ENCODE peak calls at places on chromosomes 13 and 19, in seven cellular contexts. D is PC-9, R is upper lobe of right lung, A is aorta, E is esophagus muscularis mucosa, P is RWPE2, S is neural progenitor cell. B is an unnamed sample. For H3K27me3, the result is how much of the 10 kb centered on the place peaks cover.

GRCh38 chr13:37491661-37492060 is 106.9 kb downstream of the POSTN start:
- DNase-seq in E (no peak), S (no peak), P (no peak), D (no peak), R (no peak), A (no peak), B (no peak)

GRCh38 chr13:110523838-110524237 is 37.7 kb downstream of the RAB20 start:
- DNase-seq in A (no peak), R (no peak), D (no peak), S (no peak), E (no peak), P (no peak), B (no peak)

GRCh38 chr13:109809216-109809890 is 23.0 kb upstream of the IRS2 start:
- DNase-seq in D (no peak), E (peak), R (no peak), P (no peak), S (no peak), A (no peak), B (no peak)

GRCh38 chr19:45687599-45687998 is 4.2 kb downstream of the SNRPD2 start:
- DNase-seq in S (no peak), D (no peak), P (no peak), A (no peak), R (no peak), E (no peak), B (no peak)

GRCh38 chr19:17680235-17680722 is 7.9 kb downstream of the UNC13A start:
- DNase-seq in D (peak), P (no peak), R (peak), S (peak), E (no peak), A (peak), B (peak)

GRCh38 chr13:23579886-23580706 is 9.9 kb downstream of the TNFRSF19 start:
- DNase-seq in A (no peak), P (no peak), D (no peak), S (peak), R (no peak), E (no peak), B (peak)

GRCh38 chr13:99995503-99996176 is 14.1 kb downstream of the ZIC2 start:
- DNase-seq in E (no peak), D (no peak), R (no peak), P (no peak), A (no peak), S (peak), B (peak)

GRCh38 chr19:38617764-38618589 is at the start of gene MAP4K1:
- DNase-seq in D (no peak), R (peak), A (peak), P (no peak), E (no peak), S (peak), B (peak)

GRCh38 chr19:44750713-44751112 is 2.2 kb downstream of the BCL3 start:
- DNase-seq in A (no peak), D (no peak), P (no peak), E (no peak), R (no peak), S (no peak), B (no peak)

GRCh38 chr19:44303976-44304568 is 753 bp downstream of the ZNF235 start:
- DNase-seq in R (no peak), S (peak), P (no peak), D (no peak), A (no peak), E (no peak), B (peak)

GRCh38 chr19:19540707-19541515 is 2.8 kb downstream of the CILP2 start:
- DNase-seq in A (peak), D (peak), E (no peak), S (peak), R (peak), P (peak), B (peak)

GRCh38 chr19:7115721-7116120 is 46.2 kb downstream of the ZNF557 start:
- DNase-seq in P (no peak), S (no peak), R (no peak), D (no peak), A (no peak), E (no peak), B (no peak)

GRCh38 chr13:111292710-111293485 is 27.5 kb upstream of the TEX29 start:
- DNase-seq in A (no peak), E (no peak), D (no peak), P (no peak), S (no peak), R (no peak), B (no peak)

GRCh38 chr19:32519023-32519422 is 62.0 kb upstream of the PDCD5 start:
- DNase-seq in R (no peak), S (no peak), P (no peak), D (no peak), A (no peak), E (peak), B (peak)

GRCh38 chr13:73366241-73366640 is 307.4 kb downstream of the KLF5 start:
- DNase-seq in D (no peak), A (no peak), R (no peak), E (no peak), S (no peak), P (no peak), B (no peak)

GRCh38 chr13:31331051-31331450 is 131.3 kb downstream of the B3GLCT start:
- DNase-seq in D (no peak), P (no peak), E (peak), A (no peak), R (no peak), S (no peak), B (no peak)

GRCh38 chr19:16559896-16560295 is 12.3 kb downstream of the SLC35E1 start:
- DNase-seq in S (no peak), R (no peak), D (no peak), P (no peak), A (no peak), E (no peak), B (no peak)

GRCh38 chr19:28710278-28710677 is 502.7 kb downstream of the UQCRFS1 start:
- DNase-seq in R (no peak), P (no peak), D (peak), E (no peak), S (peak), A (no peak), B (peak)

GRCh38 chr13:36713842-36714241 is 40.0 kb downstream of the SERTM1 start:
- DNase-seq in S (no peak), P (no peak), E (no peak), A (no peak), R (no peak), D (no peak), B (no peak)

GRCh38 chr19:40433391-40434216 is 7.8 kb upstream of the SERTAD1 start:
- DNase-seq in D (peak), P (peak), E (no peak), R (peak), S (peak), A (peak), B (peak)

GRCh38 chr13:23631676-23632622 is 61.7 kb downstream of the TNFRSF19 start:
- DNase-seq in S (peak), E (no peak), D (no peak), P (no peak), R (no peak), A (no peak), B (no peak)

GRCh38 chr13:113647351-113648217 is 10.4 kb downstream of the ATP4B start:
- DNase-seq in E (no peak), R (peak), D (peak), P (peak), A (peak), S (no peak), B (no peak)

GRCh38 chr13:54949735-54950134 is 1921.1 kb downstream of the OLFM4 start:
- DNase-seq in A (no peak), S (no peak), D (no peak), E (no peak), P (no peak), R (no peak), B (no peak)

GRCh38 chr19:19171110-19171672 is 1.1 kb upstream of the MEF2B start:
- DNase-seq in P (no peak), A (no peak), E (no peak), R (no peak), D (no peak), S (no peak), B (no peak)

GRCh38 chr13:34246511-34246910 is 428.6 kb downstream of the RFC3 start:
- DNase-seq in S (no peak), E (no peak), D (peak), P (no peak), A (no peak), R (no peak), B (no peak)

GRCh38 chr19:3979674-3980352 is 5.5 kb downstream of the EEF2 start:
- DNase-seq in S (no peak), D (no peak), R (no peak), E (no peak), A (no peak), P (no peak), B (no peak)

GRCh38 chr19:51000981-51001380 is 423 bp downstream of the KLK8 start:
- DNase-seq in A (no peak), E (no peak), D (peak), P (no peak), R (no peak), S (peak), B (no peak)

GRCh38 chr19:33085570-33086128 is 4.7 kb downstream of the GPATCH1 start:
- DNase-seq in D (no peak), S (no peak), R (no peak), E (no peak), A (no peak), P (no peak), B (no peak)

GRCh38 chr19:14052470-14052869 is 9.4 kb downstream of the PALM3 start:
- DNase-seq in D (no peak), S (no peak), R (no peak), E (no peak), P (no peak), A (no peak), B (no peak)

GRCh38 chr19:54325194-54325621 is 12.2 kb upstream of the LILRA5 start:
- DNase-seq in D (no peak), S (peak), A (no peak), P (no peak), R (peak), E (no peak), B (peak)

GRCh38 chr19:47790398-47790814 is 11.9 kb downstream of the SELENOW start:
- DNase-seq in P (peak), S (peak), A (peak), E (peak), R (peak), D (peak), B (peak)

GRCh38 chr19:8631425-8631819 is 989 bp downstream of the NFILZ start:
- DNase-seq in A (peak), P (no peak), R (no peak), S (peak), D (no peak), E (no peak), B (no peak)

GRCh38 chr19:50158577-50158976 is 4.5 kb downstream of the IZUMO2 start:
- DNase-seq in S (no peak), P (no peak), E (no peak), R (no peak), D (no peak), A (no peak), B (no peak)

GRCh38 chr19:13794388-13794751 is 873 bp upstream of the ZSWIM4 start:
- DNase-seq in A (peak), D (peak), E (peak), R (peak), S (no peak), P (no peak), B (peak)

GRCh38 chr19:9793051-9793591 is 24.6 kb upstream of the ZNF846 start:
- DNase-seq in A (peak), R (peak), S (no peak), E (peak), D (no peak), P (no peak), B (no peak)

GRCh38 chr19:35474104-35474503 is 16.2 kb downstream of the KRTDAP start:
- DNase-seq in A (no peak), P (no peak), R (no peak), S (no peak), D (no peak), E (no peak), B (no peak)

GRCh38 chr19:35478794-35479193 is 11.5 kb downstream of the KRTDAP start:
- DNase-seq in R (no peak), A (no peak), D (no peak), P (no peak), E (no peak), S (no peak), B (no peak)

GRCh38 chr19:35476149-35476548 is 14.1 kb downstream of the KRTDAP start:
- DNase-seq in S (peak), P (no peak), R (no peak), D (no peak), E (no peak), A (no peak), B (no peak)

GRCh38 chr19:35483089-35483488 is 7.2 kb downstream of the KRTDAP start:
- DNase-seq in A (peak), S (no peak), D (no peak), E (no peak), R (no peak), P (no peak), B (no peak)

GRCh38 chr19:35479278-35479677 is 11.0 kb downstream of the KRTDAP start:
- DNase-seq in D (no peak), E (no peak), R (no peak), P (no peak), S (no peak), A (no peak), B (no peak)
- H3K27me3 ChIP-seq in D (under half), E (under half), R (under half), P (under half), S (under half), A (under half), B (under half)

GRCh38 chr19:41601771-41602170 is 25.1 kb downstream of the CEACAM4 start:
- DNase-seq in S (no peak), D (no peak), E (no peak), R (no peak), A (no peak), P (no peak), B (no peak)
- H3K27me3 ChIP-seq in S (under half), D (half or more), E (under half), R (under half), A (under half), P (under half), B (under half)

GRCh38 chr13:96091932-96092253 is 2.0 kb downstream of the HS6ST3 start:
- DNase-seq in A (no peak), D (no peak), S (no peak), P (no peak), E (no peak), R (no peak), B (no peak)
- H3K27me3 ChIP-seq in A (under half), D (under half), S (half or more), P (half or more), E (half or more), R (half or more), B (under half)

GRCh38 chr13:27772651-27773425 is 19.4 kb upstream of the GSX1 start:
- DNase-seq in R (no peak), P (no peak), A (no peak), S (no peak), D (no peak), E (no peak), B (no peak)

GRCh38 chr13:27770809-27771208 is 21.5 kb upstream of the GSX1 start:
- DNase-seq in S (peak), A (no peak), P (no peak), D (no peak), R (no peak), E (no peak), B (no peak)

GRCh38 chr13:27775943-27776342 is 16.3 kb upstream of the GSX1 start:
- DNase-seq in D (peak), P (no peak), A (no peak), E (no peak), S (peak), R (no peak), B (no peak)

GRCh38 chr13:27774651-27775050 is 17.6 kb upstream of the GSX1 start:
- DNase-seq in P (no peak), A (no peak), E (no peak), R (no peak), S (no peak), D (no peak), B (no peak)

GRCh38 chr13:27774169-27774568 is 18.1 kb upstream of the GSX1 start:
- DNase-seq in E (no peak), R (no peak), S (no peak), P (no peak), A (no peak), D (no peak), B (no peak)
- H3K27me3 ChIP-seq in E (half or more), R (under half), S (half or more), P (under half), A (under half), D (under half), B (under half)

GRCh38 chr19:1466018-1466460 is 13.0 kb downstream of the C19orf25 start:
- DNase-seq in R (no peak), E (no peak), P (no peak), A (no peak), S (no peak), D (no peak), B (no peak)

GRCh38 chr19:1466461-1467227 is 12.4 kb downstream of the C19orf25 start:
- DNase-seq in S (peak), R (no peak), D (no peak), P (no peak), E (no peak), A (no peak), B (no peak)

GRCh38 chr19:1468274-1469199 is 10.5 kb downstream of the C19orf25 start:
- DNase-seq in R (no peak), A (no peak), S (peak), D (no peak), P (no peak), E (no peak), B (no peak)

GRCh38 chr19:1467228-1467511 is 11.8 kb downstream of the C19orf25 start:
- DNase-seq in R (no peak), E (no peak), S (no peak), D (no peak), P (no peak), A (no peak), B (no peak)

GRCh38 chr19:1467512-1468273 is 11.3 kb downstream of the C19orf25 start:
- DNase-seq in P (no peak), D (no peak), A (no peak), S (peak), E (no peak), R (no peak), B (no peak)
- H3K27me3 ChIP-seq in P (half or more), D (under half), A (under half), S (half or more), E (half or more), R (half or more), B (under half)

B was measured in CD4-positive, alpha-beta memory T cell.